ENCODE peak calls at places on chromosomes 5 and 9, in ten cellular contexts. B is ovary, U is lower leg skin, I is transverse colon, V is NB4, H is IMR-90, R is HepG2, O is endothelial cell of umbilical vein, K is right lobe of liver, C is adrenal gland. F is an unnamed sample.

GRCh38 chr5:76500633-76501393 is 97.7 kb downstream of the IQGAP2 start:
- DNase-seq in V (no peak), O (no peak), K (no peak), C (no peak), I (no peak), H (peak), R (no peak), U (peak), B (peak), F (peak)

GRCh38 chr9:504921-505821 is 290.5 kb downstream of the DOCK8 start:
- DNase-seq in K (peak), B (peak), I (peak), V (peak), U (no peak), C (peak), O (peak), H (no peak), R (no peak), F (peak)

GRCh38 chr5:102955463-102955862 is 164.5 kb downstream of the GIN1 start:
- DNase-seq in R (no peak), U (no peak), K (no peak), O (peak), I (no peak), H (no peak), V (no peak), B (no peak), C (no peak), F (no peak)

GRCh38 chr5:157748740-157749461 is 5.4 kb downstream of the LSM11 start:
- DNase-seq in K (no peak), I (no peak), O (no peak), U (no peak), B (no peak), H (peak), V (no peak), C (no peak), R (no peak), F (no peak)

GRCh38 chr5:156411957-156412356 is 85.0 kb downstream of the SGCD start:
- DNase-seq in R (no peak), V (no peak), U (no peak), C (no peak), I (no peak), B (no peak), H (no peak), O (no peak), K (peak), F (no peak)

GRCh38 chr5:156934450-156935211 is 28.4 kb downstream of the TIMD4 start:
- DNase-seq in B (peak), H (no peak), K (no peak), I (peak), R (peak), U (peak), O (no peak), V (peak), C (peak), F (peak)

GRCh38 chr5:1212881-1213280 is 11.5 kb downstream of the SLC6A19 start:
- DNase-seq in B (no peak), H (no peak), O (no peak), K (no peak), C (no peak), U (no peak), V (no peak), I (no peak), R (no peak), F (no peak)

GRCh38 chr5:97545856-97546570 is 363.0 kb upstream of the RIOK2 start:
- DNase-seq in H (peak), U (no peak), K (no peak), B (no peak), C (no peak), R (no peak), V (no peak), I (no peak), O (peak), F (no peak)

GRCh38 chr5:137114529-137114928 is 384.6 kb downstream of the SPOCK1 start:
- DNase-seq in K (no peak), R (no peak), I (no peak), U (no peak), C (no peak), O (peak), B (no peak), V (no peak), H (peak), F (no peak)

GRCh38 chr5:71586052-71586940 is 844 bp upstream of the MCCC2 start:
- DNase-seq in O (peak), U (no peak), K (no peak), V (peak), B (peak), C (peak), H (peak), I (no peak), R (peak), F (no peak)

GRCh38 chr9:135522931-135523330 is 1.7 kb downstream of the LCN1 start:
- DNase-seq in B (peak), H (no peak), R (no peak), O (no peak), U (peak), C (no peak), V (no peak), I (no peak), K (no peak), F (no peak)

GRCh38 chr9:132008184-132008781 is 71.4 kb downstream of the MED27 start:
- DNase-seq in O (no peak), C (no peak), B (no peak), H (peak), I (no peak), R (no peak), V (no peak), U (no peak), K (no peak), F (no peak)

GRCh38 chr5:169812786-169813185 is 167.5 kb downstream of the INSYN2B start:
- DNase-seq in V (no peak), B (no peak), K (no peak), H (no peak), I (no peak), R (no peak), O (no peak), U (no peak), C (no peak), F (no peak)

GRCh38 chr9:119963798-119964372 is 594.6 kb upstream of the BRINP1 start:
- DNase-seq in I (no peak), K (no peak), V (peak), O (no peak), U (no peak), C (no peak), R (peak), H (peak), B (no peak), F (peak)

GRCh38 chr5:53571403-53571802 is 11.0 kb downstream of the NDUFS4 start:
- DNase-seq in K (no peak), C (no peak), U (no peak), R (no peak), H (no peak), O (no peak), B (no peak), V (no peak), I (no peak), F (no peak)

GRCh38 chr5:98975682-98976407 is 47.0 kb upstream of the CHD1 start:
- DNase-seq in U (no peak), H (peak), K (no peak), I (no peak), C (no peak), B (no peak), R (no peak), O (no peak), V (no peak), F (no peak)

GRCh38 chr5:109939109-109939682 is 249.5 kb downstream of the MAN2A1 start:
- DNase-seq in C (no peak), V (peak), B (no peak), H (peak), O (no peak), U (no peak), K (no peak), I (no peak), R (no peak), F (no peak)

GRCh38 chr5:83895860-83896259 is 175.2 kb upstream of the HAPLN1 start:
- DNase-seq in K (no peak), C (no peak), H (peak), U (no peak), I (no peak), V (no peak), O (no peak), R (no peak), B (no peak), F (no peak)

DNA sequence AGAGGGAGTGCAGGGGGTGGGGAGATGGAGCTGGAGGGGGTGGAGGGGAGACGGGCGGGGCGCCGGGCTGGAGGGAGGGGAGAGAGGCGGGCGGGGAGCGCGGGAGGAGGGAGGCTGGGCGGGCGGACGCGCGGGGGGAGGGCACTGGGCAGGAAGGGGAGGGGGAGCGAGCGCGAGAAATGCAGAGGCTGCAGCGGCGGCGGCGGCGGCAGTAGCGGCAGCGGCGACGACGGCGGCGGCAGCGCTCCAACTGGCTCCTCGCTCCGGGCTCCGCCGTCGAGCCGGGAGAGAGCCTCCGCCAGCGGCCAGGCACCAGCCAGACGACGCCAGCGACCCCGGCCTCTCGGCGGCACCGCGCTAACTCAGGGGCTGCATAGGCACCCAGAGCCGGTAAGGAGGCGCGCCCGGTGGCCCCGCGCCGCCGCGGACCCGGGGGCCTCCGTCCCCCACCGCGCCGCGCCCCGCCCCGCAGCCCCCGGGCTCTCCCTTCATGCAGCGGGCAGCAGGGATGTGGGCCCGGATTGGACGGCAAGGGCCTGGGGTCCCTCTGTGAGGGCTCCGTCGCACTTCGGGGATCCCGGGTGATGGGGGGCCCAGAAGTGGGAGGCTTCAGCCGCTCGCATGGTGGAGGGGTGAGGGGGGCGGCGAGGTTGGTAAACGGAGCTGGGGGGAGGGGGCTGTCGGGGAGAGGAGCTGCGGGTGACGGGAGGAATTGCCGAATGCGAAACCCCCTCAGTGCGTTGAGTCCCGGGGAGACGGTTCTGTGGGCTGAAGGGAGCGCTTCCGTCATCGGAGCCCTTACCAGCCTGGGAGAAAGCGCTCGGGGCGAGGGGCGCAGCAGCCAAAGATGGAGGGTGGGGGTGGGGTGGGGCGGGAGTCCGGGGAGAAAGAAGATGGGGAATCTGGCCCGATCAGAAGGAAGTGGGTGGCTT is at the start of gene BASP1:
- DNase-seq in H (peak), B (peak), R (no peak), U (peak), K (peak), C (peak), I (peak), O (peak), V (peak), F (peak)
- TF ChIP-seq POLR2A in H (peak), B (no peak), R (no peak), U (no peak), K (peak), C (peak), I (peak), O (peak), V (peak), F (peak)

DNA sequence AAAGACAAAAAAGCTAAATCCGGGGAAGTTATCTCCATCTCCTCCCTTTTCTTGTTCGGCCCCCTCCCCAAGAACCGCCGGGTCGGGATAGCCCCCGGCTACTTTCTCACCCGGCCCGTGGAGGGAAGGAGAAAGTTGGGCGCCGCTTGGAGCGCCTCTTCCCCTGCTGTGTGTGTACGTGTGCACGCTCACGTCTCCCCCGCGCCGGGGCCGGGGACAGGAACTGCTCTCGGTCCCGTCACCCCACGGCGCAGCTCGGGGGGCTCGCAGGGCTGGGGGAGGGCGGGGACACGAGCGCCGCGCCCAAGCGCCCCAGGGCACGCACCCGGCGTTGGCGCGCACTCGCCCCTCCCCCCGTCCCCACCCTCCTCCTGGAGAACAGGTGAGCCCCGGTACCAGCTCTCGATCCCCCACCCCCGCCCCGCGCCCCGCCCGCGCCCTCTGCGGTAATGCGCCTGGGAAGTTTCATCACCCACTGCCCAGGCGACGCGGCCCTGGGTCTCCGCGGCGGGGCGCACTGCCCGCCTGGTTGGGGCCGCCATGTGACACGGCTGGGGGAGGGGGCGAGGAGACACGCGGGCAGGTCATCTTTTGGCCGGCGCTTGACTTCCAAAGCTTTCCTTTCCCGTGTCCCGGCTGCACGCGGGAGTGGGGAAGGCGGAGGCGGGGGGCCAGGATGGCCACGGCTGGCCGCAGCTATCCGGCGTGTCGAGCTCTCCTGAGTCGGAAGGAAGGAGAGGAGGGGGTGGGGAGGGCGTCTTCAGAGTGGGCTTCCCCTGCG is 1.3 kb upstream of the STC2 start:
- DNase-seq in C (no peak), O (no peak), I (no peak), H (no peak), K (peak), R (peak), U (peak), V (peak), B (no peak), F (peak)
- H3K4me3 ChIP-seq in C (no peak), O (peak), I (no peak), H (peak), K (peak), R (peak), U (no peak), V (no peak), B (peak), F (no peak)

GRCh38 chr9:114611516-114612271 is 603 bp downstream of the TMEM268 start:
- DNase-seq in I (peak), H (peak), O (peak), B (peak), K (peak), U (peak), C (peak), R (no peak), V (peak), F (peak)
- TF ChIP-seq POLR2A in I (no peak), H (peak), O (no peak), B (no peak), K (peak), U (no peak), C (no peak), R (no peak), V (peak), F (no peak)

DNA sequence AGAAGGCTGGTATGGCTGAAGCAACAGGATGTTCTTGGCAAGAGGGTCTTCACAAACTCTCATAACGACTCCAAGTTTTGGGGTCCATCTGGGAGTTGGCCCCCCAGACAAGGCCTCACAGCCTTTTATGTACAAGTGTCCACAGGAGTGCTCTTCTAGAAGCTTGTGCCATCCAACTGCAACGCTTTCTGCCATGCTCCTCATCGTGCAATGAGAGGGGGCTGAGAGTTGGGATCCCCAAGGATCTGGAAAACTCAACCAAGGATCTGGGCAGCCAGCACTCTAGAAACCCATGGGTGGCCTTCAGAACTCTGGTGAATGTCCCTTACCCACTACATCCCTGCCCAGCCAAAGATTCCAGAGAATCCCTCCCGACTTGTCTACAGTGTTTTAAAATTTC is 8.5 kb upstream of the AMBP start:
- DNase-seq in H (no peak), R (no peak), I (no peak), C (no peak), O (no peak), K (no peak), U (peak), V (no peak), B (no peak), F (no peak)
- H3K4me3 ChIP-seq in H (no peak), R (no peak), I (no peak), C (no peak), O (no peak), K (no peak), U (no peak), V (no peak), B (no peak), F (no peak)

GRCh38 chr9:134390537-134390936 is 64.3 kb downstream of the RXRA start:
- DNase-seq in U (no peak), C (no peak), B (no peak), O (no peak), R (no peak), K (no peak), I (no peak), V (no peak), H (no peak), F (no peak)
- TF ChIP-seq POLR2A in U (no peak), C (no peak), B (no peak), O (no peak), R (no peak), K (no peak), I (no peak), V (no peak), H (no peak), F (no peak)

DNA sequence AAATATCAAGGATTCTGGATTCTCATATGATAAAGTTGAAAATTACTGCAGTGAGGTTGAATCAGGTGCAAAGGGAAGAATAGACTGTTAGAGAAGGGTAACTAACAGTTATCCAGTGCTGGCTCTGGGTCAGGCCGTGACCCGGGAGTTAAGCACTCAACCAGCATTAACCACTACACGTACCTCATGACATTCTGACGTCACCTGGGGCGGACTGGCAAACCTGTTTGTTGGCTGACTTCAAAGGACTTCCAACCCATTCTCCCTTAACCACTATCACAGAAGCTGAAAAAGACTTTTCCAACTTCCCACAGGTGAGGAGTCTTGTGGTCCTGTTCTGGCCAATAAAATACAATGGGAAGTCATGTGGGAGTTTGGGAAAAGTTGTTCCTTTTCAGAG is 268.9 kb downstream of the ENC1 start:
- DNase-seq in V (no peak), R (no peak), C (no peak), B (no peak), H (no peak), I (no peak), U (no peak), O (no peak), K (no peak), F (no peak)
- H3K4me3 ChIP-seq in V (no peak), R (no peak), C (no peak), B (no peak), H (no peak), I (no peak), U (no peak), O (no peak), K (no peak), F (no peak)

GRCh38 chr5:81397169-81397568 is 3.2 kb upstream of the ACOT12 start:
- DNase-seq in V (no peak), I (no peak), B (no peak), C (peak), O (peak), H (peak), K (peak), U (no peak), R (no peak), F (peak)

GRCh38 chr5:81395262-81395661 is 1.3 kb upstream of the ACOT12 start:
- DNase-seq in O (no peak), I (no peak), R (no peak), K (no peak), C (no peak), H (no peak), B (no peak), U (no peak), V (no peak), F (no peak)

GRCh38 chr5:81389015-81389414 is 4.9 kb downstream of the ACOT12 start:
- DNase-seq in H (no peak), K (no peak), U (no peak), O (no peak), I (no peak), C (no peak), V (no peak), R (no peak), B (no peak), F (no peak)

GRCh38 chr5:81393783-81394718 is at the start of gene ACOT12:
- DNase-seq in U (no peak), C (no peak), I (no peak), R (no peak), V (no peak), B (peak), O (no peak), K (peak), H (peak), F (peak)

GRCh38 chr5:81393430-81393782 is 528 bp downstream of the ACOT12 start:
- DNase-seq in I (no peak), V (no peak), U (no peak), B (no peak), C (no peak), K (peak), H (no peak), R (no peak), O (no peak), F (no peak)
- TF ChIP-seq POLR2A in I (no peak), V (no peak), U (no peak), B (no peak), C (no peak), K (no peak), H (no peak), R (no peak), O (no peak), F (no peak)

GRCh38 chr9:89452561-89452960 is 45.4 kb downstream of the SEMA4D start:
- DNase-seq in B (no peak), K (no peak), R (no peak), C (no peak), H (no peak), U (no peak), V (no peak), O (no peak), I (no peak), F (no peak)
- H3K4me3 ChIP-seq in B (no peak), K (no peak), R (no peak), C (no peak), H (no peak), U (no peak), V (no peak), O (no peak), I (no peak), F (no peak)

DNA sequence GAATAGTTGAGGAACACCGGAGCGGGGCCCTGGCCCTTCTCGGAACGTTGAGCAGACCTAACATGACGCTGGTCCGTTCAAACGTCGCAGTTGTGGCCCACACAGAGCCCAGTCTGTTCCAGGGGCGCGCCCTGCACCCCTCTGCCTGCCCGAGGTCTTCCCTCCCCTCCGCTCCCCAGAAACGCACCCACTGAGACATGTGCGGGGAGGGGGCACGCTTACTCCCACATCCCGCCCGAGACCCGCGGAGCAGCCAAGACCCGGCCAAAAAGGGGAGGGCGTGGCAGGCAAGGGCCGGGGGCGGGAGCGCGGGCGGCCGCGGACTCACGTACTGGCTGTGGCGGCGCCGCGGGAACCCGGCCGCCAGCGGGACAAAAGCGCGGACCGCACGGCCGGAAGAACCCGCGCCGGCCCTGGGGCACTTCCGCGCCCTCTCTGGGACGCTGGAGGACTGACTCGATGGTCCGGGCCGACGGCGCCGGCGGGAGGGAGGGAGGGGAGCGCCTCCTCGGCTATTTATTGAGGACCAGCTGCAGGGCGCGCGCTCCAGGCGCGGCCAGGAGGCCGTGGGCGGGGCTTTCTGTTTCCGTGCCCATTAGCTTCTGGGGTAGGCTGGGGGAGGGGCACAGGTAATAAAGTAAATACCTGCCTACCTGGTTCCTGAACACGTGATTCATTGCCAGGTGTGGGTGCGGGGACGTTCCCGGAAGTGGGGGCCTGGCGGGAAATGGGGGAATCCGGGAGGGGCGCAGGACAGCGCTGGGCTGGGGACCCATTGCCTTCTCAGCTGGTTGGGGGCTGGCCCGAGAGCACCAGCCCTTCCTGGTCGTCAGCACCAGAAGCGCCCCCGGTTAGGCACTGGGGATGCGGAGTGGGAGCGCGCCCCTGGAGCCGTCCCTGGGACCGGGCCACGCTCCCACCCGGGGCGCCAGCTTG is at the start of gene ZFP62:
- DNase-seq in U (peak), V (peak), I (peak), B (peak), K (peak), H (peak), R (peak), C (peak), O (peak), F (peak)
- TF ChIP-seq POLR2A in U (no peak), V (peak), I (peak), B (peak), K (peak), H (peak), R (no peak), C (peak), O (peak), F (peak)

F was measured in thyroid gland.